ENCODE peak calls at places on chromosomes 1 and 21, in six cellular contexts. One of them, this sample, is unnamed.

GRCh38 chr1:115458426-115459114 is 120.5 kb upstream of the NGF start:
- DNase-seq in PC-9: peak; percentile 92
- DNase-seq in body of pancreas: no peak
- DNase-seq in coronary artery: no peak
- DNase-seq in transverse colon: no peak
- DNase-seq in fibroblast of lung: no peak
- DNase-seq in this sample: no peak

GRCh38 chr1:102937401-102937800 is 170.9 kb downstream of the COL11A1 start:
- DNase-seq in PC-9: no peak
- DNase-seq in body of pancreas: no peak
- DNase-seq in coronary artery: no peak
- DNase-seq in transverse colon: no peak
- DNase-seq in fibroblast of lung: no peak
- DNase-seq in this sample: no peak

GRCh38 chr1:35390600-35391494 is 122.3 kb downstream of the ZMYM4 start:
- DNase-seq in PC-9: no peak
- DNase-seq in body of pancreas: no peak
- DNase-seq in coronary artery: no peak
- DNase-seq in transverse colon: no peak
- DNase-seq in fibroblast of lung: no peak
- DNase-seq in this sample: no peak

GRCh38 chr1:218948446-218948845 is 225.2 kb upstream of the LYPLAL1 start:
- DNase-seq in PC-9: no peak
- DNase-seq in body of pancreas: peak; percentile 16
- DNase-seq in coronary artery: no peak
- DNase-seq in transverse colon: no peak
- DNase-seq in fibroblast of lung: no peak
- DNase-seq in this sample: no peak

GRCh38 chr1:153627797-153628626 is at the start of gene S100A1:
- DNase-seq in PC-9: no peak
- DNase-seq in body of pancreas: no peak
- DNase-seq in coronary artery: no peak
- DNase-seq in transverse colon: no peak
- DNase-seq in fibroblast of lung: no peak
- DNase-seq in this sample: no peak

GRCh38 chr1:177960939-177961622 is 8.8 kb downstream of the SEC16B start:
- DNase-seq in PC-9: no peak
- DNase-seq in body of pancreas: no peak
- DNase-seq in coronary artery: no peak
- DNase-seq in transverse colon: no peak
- DNase-seq in fibroblast of lung: peak; percentile 20
- DNase-seq in this sample: no peak

GRCh38 chr1:18599096-18599495 is 31.6 kb upstream of the PAX7 start:
- DNase-seq in PC-9: no peak
- DNase-seq in body of pancreas: no peak
- DNase-seq in coronary artery: no peak
- DNase-seq in transverse colon: no peak
- DNase-seq in fibroblast of lung: no peak
- DNase-seq in this sample: no peak

GRCh38 chr1:229127301-229127700 is 143.6 kb upstream of the RAB4A start:
- DNase-seq in PC-9: no peak
- DNase-seq in body of pancreas: no peak
- DNase-seq in coronary artery: no peak
- DNase-seq in transverse colon: no peak
- DNase-seq in fibroblast of lung: no peak
- DNase-seq in this sample: no peak

GRCh38 chr1:30225336-30225735 is 498.0 kb downstream of the MATN1 start:
- DNase-seq in PC-9: no peak
- DNase-seq in body of pancreas: no peak
- DNase-seq in coronary artery: no peak
- DNase-seq in transverse colon: no peak
- DNase-seq in fibroblast of lung: no peak
- DNase-seq in this sample: no peak

GRCh38 chr1:1610796-1611597 is 4.3 kb upstream of the MIB2 start:
- DNase-seq in PC-9: no peak
- DNase-seq in body of pancreas: peak; percentile 29
- DNase-seq in coronary artery: no peak
- DNase-seq in transverse colon: no peak
- DNase-seq in fibroblast of lung: no peak
- DNase-seq in this sample: no peak

GRCh38 chr21:46297311-46298082 is 11.4 kb downstream of the YBEY start:
- DNase-seq in PC-9: no peak
- DNase-seq in body of pancreas: no peak
- DNase-seq in coronary artery: no peak
- DNase-seq in transverse colon: no peak
- DNase-seq in fibroblast of lung: peak; percentile 25
- DNase-seq in this sample: no peak

GRCh38 chr1:234607091-234608025 is 2.6 kb downstream of the IRF2BP2 start:
- DNase-seq in PC-9: peak; percentile 50
- DNase-seq in body of pancreas: peak; percentile 58
- DNase-seq in coronary artery: no peak
- DNase-seq in transverse colon: peak; percentile 44
- DNase-seq in fibroblast of lung: no peak
- DNase-seq in this sample: no peak

GRCh38 chr1:155320661-155321576 is at the start of gene RUSC1:
- DNase-seq in PC-9: no peak
- DNase-seq in body of pancreas: peak; percentile 70
- DNase-seq in coronary artery: peak; percentile 91
- DNase-seq in transverse colon: peak; percentile 87
- DNase-seq in fibroblast of lung: peak; percentile 68
- DNase-seq in this sample: no peak

GRCh38 chr1:234292548-234292947 is 80.7 kb upstream of the COA6 start:
- DNase-seq in PC-9: no peak
- DNase-seq in body of pancreas: no peak
- DNase-seq in coronary artery: no peak
- DNase-seq in transverse colon: no peak
- DNase-seq in fibroblast of lung: no peak
- DNase-seq in this sample: no peak

GRCh38 chr1:173527151-173527826 is 50.2 kb downstream of the PRDX6 start:
- DNase-seq in PC-9: peak; percentile 78
- DNase-seq in body of pancreas: peak; percentile 26
- DNase-seq in coronary artery: no peak
- DNase-seq in transverse colon: no peak
- DNase-seq in fibroblast of lung: peak; percentile 65
- DNase-seq in this sample: no peak

GRCh38 chr1:25134801-25135585 is 97.3 kb downstream of the SYF2 start:
- DNase-seq in PC-9: no peak
- DNase-seq in body of pancreas: no peak
- DNase-seq in coronary artery: no peak
- DNase-seq in transverse colon: no peak
- DNase-seq in fibroblast of lung: no peak
- DNase-seq in this sample: no peak

GRCh38 chr1:2259668-2260392 is 31.7 kb downstream of the SKI start:
- DNase-seq in PC-9: no peak
- DNase-seq in body of pancreas: no peak
- DNase-seq in coronary artery: no peak
- DNase-seq in transverse colon: no peak
- DNase-seq in fibroblast of lung: no peak
- DNase-seq in this sample: no peak

GRCh38 chr1:94299627-94300552 is 62.5 kb upstream of the ARHGAP29 start:
- DNase-seq in PC-9: peak; percentile 100
- DNase-seq in body of pancreas: no peak
- DNase-seq in coronary artery: no peak
- DNase-seq in transverse colon: no peak
- DNase-seq in fibroblast of lung: peak; percentile 60
- DNase-seq in this sample: no peak

GRCh38 chr1:156668801-156669637 is 8.2 kb downstream of the NES start:
- DNase-seq in PC-9: no peak
- DNase-seq in body of pancreas: no peak
- DNase-seq in coronary artery: no peak
- DNase-seq in transverse colon: no peak
- DNase-seq in fibroblast of lung: no peak
- DNase-seq in this sample: no peak

GRCh38 chr1:18041685-18042355 is 65.8 kb upstream of the IGSF21 start:
- DNase-seq in PC-9: no peak
- DNase-seq in body of pancreas: no peak
- DNase-seq in coronary artery: no peak
- DNase-seq in transverse colon: no peak
- DNase-seq in fibroblast of lung: no peak
- DNase-seq in this sample: no peak

GRCh38 chr1:116777831-116778830 is 23.9 kb downstream of the CD2 start:
- DNase-seq in PC-9: peak; percentile 37
- DNase-seq in body of pancreas: no peak
- DNase-seq in coronary artery: no peak
- DNase-seq in transverse colon: no peak
- DNase-seq in fibroblast of lung: peak; percentile 62
- DNase-seq in this sample: no peak
- H3K4me3 ChIP-seq in PC-9: no peak overlapping the region
- H3K4me3 ChIP-seq in body of pancreas: no peak overlapping the region
- H3K4me3 ChIP-seq in coronary artery: no peak overlapping the region
- H3K4me3 ChIP-seq in transverse colon: no peak overlapping the region
- H3K4me3 ChIP-seq in fibroblast of lung: no peak overlapping the region
- H3K4me3 ChIP-seq in this sample: no peak overlapping the region

DNA sequence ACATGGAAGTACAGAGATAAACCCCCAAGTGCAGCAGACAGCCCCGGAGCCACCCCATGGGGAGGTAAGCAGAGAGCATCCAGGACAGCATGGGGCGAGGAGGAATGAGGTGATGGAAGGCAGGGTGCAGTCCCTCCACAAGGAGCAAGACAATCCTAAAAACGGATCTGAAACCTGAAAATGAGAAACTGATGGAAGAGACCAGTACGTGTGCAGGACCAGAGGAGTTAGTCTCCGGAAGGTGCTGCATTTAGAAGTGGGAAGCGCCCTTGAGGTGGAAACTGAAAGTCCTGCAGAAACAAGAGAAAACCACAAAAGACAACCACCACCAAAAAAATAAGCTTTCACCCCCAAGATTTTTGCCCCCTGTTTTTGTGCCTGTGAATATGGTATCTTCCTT is 17.4 kb upstream of the DDOST start:
- DNase-seq in PC-9: no peak
- DNase-seq in body of pancreas: no peak
- DNase-seq in coronary artery: no peak
- DNase-seq in transverse colon: no peak
- DNase-seq in fibroblast of lung: no peak
- DNase-seq in this sample: no peak
- H3K4me3 ChIP-seq in PC-9: no peak overlapping the region
- H3K4me3 ChIP-seq in body of pancreas: no peak overlapping the region
- H3K4me3 ChIP-seq in coronary artery: no peak overlapping the region
- H3K4me3 ChIP-seq in transverse colon: no peak overlapping the region
- H3K4me3 ChIP-seq in fibroblast of lung: no peak overlapping the region
- H3K4me3 ChIP-seq in this sample: no peak overlapping the region

GRCh38 chr1:38672692-38673091 is 186.9 kb downstream of the RRAGC start:
- DNase-seq in PC-9: no peak
- DNase-seq in body of pancreas: peak; percentile 4
- DNase-seq in coronary artery: no peak
- DNase-seq in transverse colon: no peak
- DNase-seq in fibroblast of lung: no peak
- DNase-seq in this sample: no peak
- H3K4me3 ChIP-seq in PC-9: no peak overlapping the region
- H3K4me3 ChIP-seq in body of pancreas: no peak overlapping the region
- H3K4me3 ChIP-seq in coronary artery: no peak overlapping the region
- H3K4me3 ChIP-seq in transverse colon: no peak overlapping the region
- H3K4me3 ChIP-seq in fibroblast of lung: no peak overlapping the region
- H3K4me3 ChIP-seq in this sample: no peak overlapping the region

DNA sequence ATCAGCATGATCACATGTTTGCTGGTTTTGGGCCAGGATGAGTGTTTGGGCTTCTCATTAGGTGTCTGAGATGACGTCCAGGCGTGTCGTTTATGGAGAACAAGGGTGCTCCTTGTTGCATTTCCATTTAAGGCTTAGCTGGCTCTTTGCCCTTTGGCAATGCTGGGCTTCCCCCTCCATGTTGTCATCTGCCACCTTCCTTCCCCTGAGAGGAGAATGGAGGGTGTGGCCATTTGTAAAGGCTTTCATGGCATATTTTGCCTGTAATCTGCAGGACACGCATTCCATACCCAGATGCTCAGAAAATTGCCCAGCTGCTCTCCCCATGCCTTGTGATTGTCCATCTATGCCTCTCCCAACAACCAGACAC is 27.7 kb downstream of the PKP1 start:
- DNase-seq in PC-9: peak; percentile 79
- DNase-seq in body of pancreas: peak; percentile 74
- DNase-seq in coronary artery: no peak
- DNase-seq in transverse colon: no peak
- DNase-seq in fibroblast of lung: peak; percentile 42
- DNase-seq in this sample: no peak
- H3K4me3 ChIP-seq in PC-9: no peak overlapping the region
- H3K4me3 ChIP-seq in body of pancreas: no peak overlapping the region
- H3K4me3 ChIP-seq in coronary artery: no peak overlapping the region
- H3K4me3 ChIP-seq in transverse colon: no peak overlapping the region
- H3K4me3 ChIP-seq in fibroblast of lung: no peak overlapping the region
- H3K4me3 ChIP-seq in this sample: no peak overlapping the region

GRCh38 chr21:20523191-20523590 is 475.0 kb upstream of the NCAM2 start:
- DNase-seq in PC-9: no peak
- DNase-seq in body of pancreas: no peak
- DNase-seq in coronary artery: no peak
- DNase-seq in transverse colon: no peak
- DNase-seq in fibroblast of lung: no peak
- DNase-seq in this sample: no peak
- H3K4me3 ChIP-seq in PC-9: no peak overlapping the region
- H3K4me3 ChIP-seq in body of pancreas: no peak overlapping the region
- H3K4me3 ChIP-seq in coronary artery: no peak overlapping the region
- H3K4me3 ChIP-seq in transverse colon: no peak overlapping the region
- H3K4me3 ChIP-seq in fibroblast of lung: no peak overlapping the region
- H3K4me3 ChIP-seq in this sample: no peak overlapping the region

GRCh38 chr21:38729745-38730401 is 75.9 kb upstream of the ETS2 start:
- DNase-seq in PC-9: no peak
- DNase-seq in body of pancreas: no peak
- DNase-seq in coronary artery: no peak
- DNase-seq in transverse colon: no peak
- DNase-seq in fibroblast of lung: peak; percentile 30
- DNase-seq in this sample: no peak

GRCh38 chr21:38735807-38736206 is 69.9 kb upstream of the ETS2 start:
- DNase-seq in PC-9: no peak
- DNase-seq in body of pancreas: no peak
- DNase-seq in coronary artery: no peak
- DNase-seq in transverse colon: no peak
- DNase-seq in fibroblast of lung: no peak
- DNase-seq in this sample: no peak

GRCh38 chr21:38733973-38734546 is 71.7 kb upstream of the ETS2 start:
- DNase-seq in PC-9: peak; percentile 44
- DNase-seq in body of pancreas: peak; percentile 83
- DNase-seq in coronary artery: peak; percentile 90
- DNase-seq in transverse colon: peak; percentile 93
- DNase-seq in fibroblast of lung: peak; percentile 87
- DNase-seq in this sample: no peak
- H3K4me3 ChIP-seq in PC-9: no peak overlapping the region
- H3K4me3 ChIP-seq in body of pancreas: no peak overlapping the region
- H3K4me3 ChIP-seq in coronary artery: peak overlapping the region; percentile 68
- H3K4me3 ChIP-seq in transverse colon: peak overlapping the region; percentile 20
- H3K4me3 ChIP-seq in fibroblast of lung: peak overlapping the region; percentile 45
- H3K4me3 ChIP-seq in this sample: peak overlapping the region; percentile 26

DNA sequence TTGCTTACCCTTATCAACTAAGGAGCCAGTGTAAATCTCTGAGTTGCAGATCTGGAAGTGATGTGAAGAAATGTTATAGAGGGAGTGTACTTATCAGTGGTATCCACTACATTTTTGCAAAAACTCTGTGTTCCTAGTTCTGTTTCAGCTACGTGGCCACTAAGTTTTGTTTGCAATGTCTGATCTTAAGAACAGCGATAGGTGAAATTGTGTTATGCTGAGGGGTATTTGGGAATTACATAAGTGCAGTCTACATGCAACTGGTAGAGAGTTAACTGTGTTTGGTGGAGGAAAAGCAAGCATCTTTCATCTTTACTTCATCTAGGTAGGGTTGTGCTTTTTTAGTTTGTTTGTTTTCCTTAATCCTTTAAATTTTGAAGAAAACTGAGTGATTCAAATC is 198.8 kb upstream of the SGIP1 start:
- DNase-seq in PC-9: no peak
- DNase-seq in body of pancreas: no peak
- DNase-seq in coronary artery: no peak
- DNase-seq in transverse colon: no peak
- DNase-seq in fibroblast of lung: no peak
- DNase-seq in this sample: no peak
- H3K4me3 ChIP-seq in PC-9: no peak overlapping the region
- H3K4me3 ChIP-seq in body of pancreas: no peak overlapping the region
- H3K4me3 ChIP-seq in coronary artery: peak overlapping the region; percentile 68
- H3K4me3 ChIP-seq in transverse colon: no peak overlapping the region
- H3K4me3 ChIP-seq in fibroblast of lung: no peak overlapping the region
- H3K4me3 ChIP-seq in this sample: peak overlapping the region; percentile 14

GRCh38 chr1:164576311-164577271 is 17.6 kb downstream of the PBX1 start:
- DNase-seq in PC-9: no peak
- DNase-seq in body of pancreas: no peak
- DNase-seq in coronary artery: peak; percentile 75
- DNase-seq in transverse colon: no peak
- DNase-seq in fibroblast of lung: peak; percentile 94
- DNase-seq in this sample: no peak
- H3K4me3 ChIP-seq in PC-9: no peak overlapping the region
- H3K4me3 ChIP-seq in body of pancreas: no peak overlapping the region
- H3K4me3 ChIP-seq in coronary artery: peak overlapping the region; percentile 69
- H3K4me3 ChIP-seq in transverse colon: peak overlapping the region; percentile 24
- H3K4me3 ChIP-seq in fibroblast of lung: peak overlapping the region; percentile 27
- H3K4me3 ChIP-seq in this sample: peak overlapping the region; percentile 44